ENCODE peak calls at places on chromosomes 16 and 17, in four cellular contexts. One of them, this sample, is unnamed.

GRCh38 chr17:6450926-6451717 is 6.9 kb downstream of the PIMREG start:
- DNase-seq in heart right ventricle: no peak
- DNase-seq in thoracic aorta: no peak
- DNase-seq in Peyer's patch: no peak
- DNase-seq in this sample: peak

GRCh38 chr17:7838291-7839075 is 4.5 kb downstream of the KDM6B start:
- DNase-seq in Peyer's patch: no peak
- DNase-seq in heart right ventricle: no peak
- DNase-seq in thoracic aorta: no peak
- DNase-seq in this sample: peak

GRCh38 chr16:47139561-47140185 is 4.1 kb downstream of the NETO2 start:
- DNase-seq in thoracic aorta: no peak
- DNase-seq in Peyer's patch: no peak
- DNase-seq in heart right ventricle: no peak
- DNase-seq in this sample: peak

GRCh38 chr16:77332792-77333191 is 102.0 kb downstream of the ADAMTS18 start:
- DNase-seq in thoracic aorta: no peak
- DNase-seq in Peyer's patch: no peak
- DNase-seq in heart right ventricle: no peak
- DNase-seq in this sample: peak

GRCh38 chr17:40490289-40490853 is 11.1 kb downstream of the TNS4 start:
- DNase-seq in Peyer's patch: no peak
- DNase-seq in thoracic aorta: no peak
- DNase-seq in heart right ventricle: peak
- DNase-seq in this sample: peak

GRCh38 chr17:28113269-28113668 is 70.8 kb downstream of the NLK start:
- DNase-seq in thoracic aorta: no peak
- DNase-seq in Peyer's patch: no peak
- DNase-seq in heart right ventricle: no peak
- DNase-seq in this sample: no peak

GRCh38 chr17:34584805-34585416 is 5.5 kb downstream of the TMEM132E start:
- DNase-seq in Peyer's patch: peak
- DNase-seq in thoracic aorta: no peak
- DNase-seq in heart right ventricle: no peak
- DNase-seq in this sample: peak

GRCh38 chr17:61789872-61790271 is 73.5 kb downstream of the BRIP1 start:
- DNase-seq in Peyer's patch: no peak
- DNase-seq in thoracic aorta: no peak
- DNase-seq in heart right ventricle: no peak
- DNase-seq in this sample: no peak

GRCh38 chr17:49963626-49964538 is 5.1 kb upstream of the DLX4 start:
- DNase-seq in heart right ventricle: no peak
- DNase-seq in Peyer's patch: no peak
- DNase-seq in thoracic aorta: no peak
- DNase-seq in this sample: no peak

GRCh38 chr17:38920374-38921291 is 4.8 kb upstream of the LASP1NB start:
- DNase-seq in heart right ventricle: no peak
- DNase-seq in thoracic aorta: no peak
- DNase-seq in Peyer's patch: no peak
- DNase-seq in this sample: no peak

GRCh38 chr17:3986270-3986938 is 22.2 kb upstream of the ATP2A3 start:
- DNase-seq in heart right ventricle: no peak
- DNase-seq in Peyer's patch: peak
- DNase-seq in thoracic aorta: no peak
- DNase-seq in this sample: no peak

GRCh38 chr16:73020409-73020884 is 27.5 kb downstream of the ZFHX3 start:
- DNase-seq in thoracic aorta: peak
- DNase-seq in Peyer's patch: peak
- DNase-seq in heart right ventricle: peak
- DNase-seq in this sample: peak

GRCh38 chr17:19262650-19263620 is 25.8 kb downstream of the EPN2 start:
- DNase-seq in Peyer's patch: no peak
- DNase-seq in thoracic aorta: no peak
- DNase-seq in heart right ventricle: no peak
- DNase-seq in this sample: peak

GRCh38 chr16:56713794-56714193 is 16.1 kb upstream of the NUP93 start:
- DNase-seq in Peyer's patch: no peak
- DNase-seq in thoracic aorta: no peak
- DNase-seq in heart right ventricle: no peak
- DNase-seq in this sample: no peak

GRCh38 chr17:79444226-79444625 is 166.6 kb downstream of the RBFOX3 start:
- DNase-seq in thoracic aorta: no peak
- DNase-seq in Peyer's patch: no peak
- DNase-seq in heart right ventricle: no peak
- DNase-seq in this sample: no peak

GRCh38 chr17:63675607-63676539 is 24.1 kb downstream of the LIMD2 start:
- DNase-seq in thoracic aorta: peak
- DNase-seq in Peyer's patch: peak
- DNase-seq in heart right ventricle: peak
- DNase-seq in this sample: peak

GRCh38 chr16:69397821-69398521 is 12.2 kb upstream of the TERF2 start:
- DNase-seq in Peyer's patch: no peak
- DNase-seq in heart right ventricle: peak
- DNase-seq in thoracic aorta: no peak
- DNase-seq in this sample: peak
- H3K4me3 ChIP-seq in Peyer's patch: no peak
- H3K4me3 ChIP-seq in heart right ventricle: no peak
- H3K4me3 ChIP-seq in thoracic aorta: no peak
- H3K4me3 ChIP-seq in this sample: no peak

DNA sequence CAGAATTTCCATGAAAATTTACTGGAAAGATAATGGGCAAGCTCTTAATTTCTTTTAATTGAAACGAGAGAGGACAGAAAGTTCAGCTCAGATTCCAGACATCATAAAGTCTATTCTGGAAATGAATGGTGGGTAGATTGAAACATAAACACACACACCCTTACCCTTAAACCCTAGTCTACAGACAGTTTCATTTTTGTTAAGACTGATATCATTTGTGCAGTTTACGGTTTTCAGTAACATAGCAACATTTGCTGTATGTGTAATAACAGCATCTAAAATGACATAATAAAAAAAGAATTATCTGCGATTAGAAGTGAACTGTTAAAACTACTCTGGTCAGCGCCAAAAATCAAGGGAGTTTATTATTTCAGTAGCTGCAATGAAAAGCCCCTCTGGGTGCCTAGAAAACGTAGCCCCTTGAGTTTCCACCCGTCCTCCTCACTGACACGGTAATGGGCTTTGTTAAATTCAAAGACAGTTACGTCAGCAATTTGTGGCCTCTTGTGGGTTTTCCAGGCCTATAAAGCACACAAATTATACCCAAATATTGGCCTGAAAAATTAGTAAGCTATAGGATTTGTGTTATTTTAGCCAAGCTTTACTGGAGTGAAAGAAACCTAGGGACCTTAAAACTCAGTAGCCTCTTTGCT is 520.6 kb upstream of the SOX9 start:
- DNase-seq in thoracic aorta: no peak
- DNase-seq in Peyer's patch: no peak
- DNase-seq in heart right ventricle: no peak
- DNase-seq in this sample: no peak
- H3K4me3 ChIP-seq in thoracic aorta: no peak
- H3K4me3 ChIP-seq in Peyer's patch: no peak
- H3K4me3 ChIP-seq in heart right ventricle: no peak
- H3K4me3 ChIP-seq in this sample: no peak

GRCh38 chr17:64778367-64779290 is 116.5 kb upstream of the SMURF2 start:
- DNase-seq in heart right ventricle: no peak
- DNase-seq in Peyer's patch: peak
- DNase-seq in thoracic aorta: no peak
- DNase-seq in this sample: no peak
- H3K4me3 ChIP-seq in heart right ventricle: peak
- H3K4me3 ChIP-seq in Peyer's patch: peak
- H3K4me3 ChIP-seq in thoracic aorta: peak
- H3K4me3 ChIP-seq in this sample: no peak

GRCh38 chr16:1156983-1157638 is 4.2 kb downstream of the CACNA1H start:
- DNase-seq in Peyer's patch: no peak
- DNase-seq in thoracic aorta: no peak
- DNase-seq in heart right ventricle: no peak
- DNase-seq in this sample: no peak
- H3K4me3 ChIP-seq in Peyer's patch: no peak
- H3K4me3 ChIP-seq in thoracic aorta: no peak
- H3K4me3 ChIP-seq in heart right ventricle: no peak
- H3K4me3 ChIP-seq in this sample: no peak

DNA sequence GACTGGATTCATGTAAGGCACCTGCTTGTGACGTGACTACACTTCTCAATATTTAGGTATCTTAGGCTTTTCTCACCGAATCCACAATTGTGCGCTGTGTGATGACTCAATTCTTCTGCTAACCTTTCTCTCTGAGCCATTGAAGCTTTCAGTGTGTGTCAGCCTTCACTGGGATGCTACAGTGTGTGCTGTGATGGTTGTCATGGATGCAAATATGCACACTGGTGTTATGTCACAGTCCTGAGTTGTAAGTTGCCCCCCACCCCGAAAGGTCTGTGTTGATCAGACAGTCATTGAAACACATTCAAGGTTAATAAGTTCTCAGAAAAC is 5.8 kb downstream of the ATP2C2 start:
- DNase-seq in Peyer's patch: no peak
- DNase-seq in thoracic aorta: no peak
- DNase-seq in heart right ventricle: no peak
- DNase-seq in this sample: no peak
- H3K4me3 ChIP-seq in Peyer's patch: no peak
- H3K4me3 ChIP-seq in thoracic aorta: no peak
- H3K4me3 ChIP-seq in heart right ventricle: no peak
- H3K4me3 ChIP-seq in this sample: no peak

GRCh38 chr17:57902800-57903759 is 52.1 kb downstream of the CUEDC1 start:
- DNase-seq in heart right ventricle: peak
- DNase-seq in Peyer's patch: peak
- DNase-seq in thoracic aorta: peak
- DNase-seq in this sample: peak
- H3K4me3 ChIP-seq in heart right ventricle: no peak
- H3K4me3 ChIP-seq in Peyer's patch: no peak
- H3K4me3 ChIP-seq in thoracic aorta: no peak
- H3K4me3 ChIP-seq in this sample: no peak

GRCh38 chr16:85986931-85987749 is 88.2 kb downstream of the IRF8 start:
- DNase-seq in heart right ventricle: no peak
- DNase-seq in Peyer's patch: peak
- DNase-seq in thoracic aorta: no peak
- DNase-seq in this sample: no peak
- H3K4me3 ChIP-seq in heart right ventricle: no peak
- H3K4me3 ChIP-seq in Peyer's patch: no peak
- H3K4me3 ChIP-seq in thoracic aorta: no peak
- H3K4me3 ChIP-seq in this sample: no peak

DNA sequence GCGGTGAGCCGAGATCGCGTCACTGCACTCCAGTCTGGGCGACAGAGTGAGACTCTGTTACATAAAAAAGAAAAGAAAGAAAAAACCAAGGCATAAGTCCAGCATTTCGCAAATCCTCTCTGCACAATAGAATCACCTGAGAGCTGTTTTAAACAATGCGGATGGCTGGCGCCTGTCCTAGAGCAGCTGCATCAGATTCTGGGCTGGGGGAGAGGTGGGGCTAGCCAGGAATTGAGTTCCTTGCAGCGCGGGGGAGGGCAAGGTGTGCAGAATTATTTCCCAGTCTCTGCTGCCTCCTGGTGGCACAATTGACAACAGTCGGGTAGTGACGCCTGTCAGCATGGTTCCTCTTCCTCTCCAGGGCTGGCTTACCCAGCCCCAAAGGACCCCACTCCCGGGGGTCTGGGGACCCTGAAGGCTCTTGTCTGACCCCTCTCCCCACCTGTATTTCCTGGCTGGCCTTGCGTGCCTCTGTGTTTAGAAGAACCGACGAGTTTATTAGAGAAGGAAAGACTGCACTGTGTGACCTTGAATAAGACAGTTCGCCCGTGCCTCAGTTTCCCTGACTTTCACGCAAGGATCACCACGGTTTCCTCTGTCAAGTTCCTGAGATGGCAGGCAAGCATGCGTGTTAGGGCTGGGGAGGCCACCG is 41.1 kb upstream of the PLCG2 start:
- DNase-seq in Peyer's patch: peak
- DNase-seq in thoracic aorta: peak
- DNase-seq in heart right ventricle: peak
- DNase-seq in this sample: peak
- H3K4me3 ChIP-seq in Peyer's patch: peak
- H3K4me3 ChIP-seq in thoracic aorta: peak
- H3K4me3 ChIP-seq in heart right ventricle: no peak
- H3K4me3 ChIP-seq in this sample: peak

This sample was measured in fibroblast of mammary gland.